ENCODE peak calls at places on chromosome X, in ten cellular contexts. X is body of pancreas; C is stimulated activated CD4-positive, alpha-beta T cell treated with anti-CD3 and anti-CD28 coated beads, Interleukin-4, amount 100 ng/mL, for 4 hours; G is neuronal stem cell; I is stimulated activated CD8-positive, alpha-beta memory T cell treated with anti-CD3 and anti-CD28 coated beads, Interleukin-15, amount 100 ng/mL, for 48 hours; R is fibroblast of the aortic adventitia; Y is upper lobe of right lung; N is iris pigment epithelial cell; F is AML-193; Z is neural progenitor cell. P is an unnamed sample.

GRCh38 chrX:39650883-39651282 is 446.9 kb downstream of the BCOR start:
- DNase-seq in X (no peak), C (no peak), G (no peak), I (no peak), R (no peak), Y (no peak), N (no peak), F (no peak), Z (no peak), P (no peak)

GRCh38 chrX:105869676-105870075 is 47.3 kb downstream of the NRK start:
- DNase-seq in X (no peak), C (no peak), G (no peak), I (no peak), R (no peak), Y (no peak), N (peak; percentile 54), F (no peak), Z (no peak), P (no peak)

GRCh38 chrX:2645563-2645962 is 45.5 kb upstream of the CD99 start:
- DNase-seq in X (no peak), C (no peak), G (no peak), I (no peak), R (no peak), Y (no peak), N (no peak), F (no peak), Z (no peak), P (no peak)

GRCh38 chrX:152445926-152446325 is 5.2 kb downstream of the GABRA3 start:
- DNase-seq in X (no peak), C (no peak), G (no peak), I (no peak), R (no peak), Y (no peak), N (peak; percentile 3), F (no peak), Z (no peak), P (no peak)

GRCh38 chrX:147912093-147912801 is 528 bp downstream of the FMR1 start:
- DNase-seq in X (peak; percentile 23), C (peak; percentile 4), G (peak; percentile 12), I (peak; percentile 3), R (peak; percentile 40), Y (peak; percentile 68), N (peak; percentile 48), F (peak; percentile 25), Z (peak; percentile 53), P (peak; percentile 46)

GRCh38 chrX:623599-624323 is 6.8 kb upstream of the SHOX start:
- DNase-seq in X (no peak), C (no peak), G (no peak), I (no peak), R (no peak), Y (no peak), N (peak; percentile 61), F (no peak), Z (peak; percentile 77), P (no peak)

GRCh38 chrX:23228950-23229448 is 105.7 kb upstream of the PTCHD1 start:
- DNase-seq in X (no peak), C (no peak), G (no peak), I (no peak), R (no peak), Y (no peak), N (no peak), F (no peak), Z (no peak), P (no peak)

GRCh38 chrX:41664307-41665299 is 24.2 kb upstream of the GPR34 start:
- DNase-seq in X (no peak), C (no peak), G (no peak), I (no peak), R (no peak), Y (no peak), N (peak; percentile 32), F (no peak), Z (no peak), P (no peak)

GRCh38 chrX:2811271-2811670 is 17.5 kb upstream of the GYG2 start:
- DNase-seq in X (no peak), C (no peak), G (no peak), I (no peak), R (peak; percentile 64), Y (no peak), N (no peak), F (no peak), Z (no peak), P (no peak)

GRCh38 chrX:84729809-84730208 is 227.6 kb upstream of the HDX start:
- DNase-seq in X (peak; percentile 32), C (no peak), G (peak; percentile 11), I (no peak), R (peak; percentile 45), Y (no peak), N (peak; percentile 45), F (peak; percentile 3), Z (peak; percentile 58), P (peak; percentile 37)

GRCh38 chrX:44012484-44013096 is 39.4 kb upstream of the NDP start:
- DNase-seq in X (peak; percentile 20), C (peak; percentile 23), G (no peak), I (peak; percentile 44), R (peak; percentile 58), Y (peak; percentile 63), N (peak; percentile 55), F (peak; percentile 56), Z (no peak), P (no peak)

P was measured in left lobe of liver.